ENCODE peak calls at places on chromosome 15, in ten cellular contexts. X is sigmoid colon; I is ovary; L is left ventricle myocardium inferior; R is uterus; H is thoracic aorta; D is DND-41; Z is left lung; B is mesendoderm; Y is CD8-positive, alpha-beta T cell. P is an unnamed sample. For H3K36me3, the result is how much of the 10 kb centered on the place peaks cover.

GRCh38 chr15:52162260-52162659 is 28.9 kb downstream of the GNB5 start:
- DNase-seq in X (no peak), I (no peak), L (no peak), R (no peak), H (no peak), D (no peak), Z (no peak), B (no peak), Y (no peak), P (no peak)

GRCh38 chr15:96768435-96768789 is 437.9 kb downstream of the NR2F2 start:
- DNase-seq in X (no peak), I (no peak), L (no peak), R (no peak), H (no peak), D (no peak), Z (no peak), B (no peak), Y (no peak), P (no peak)

GRCh38 chr15:63461230-63461629 is 43.2 kb upstream of the USP3 start:
- DNase-seq in X (no peak), I (no peak), L (no peak), R (no peak), H (no peak), D (no peak), Z (no peak), B (peak), Y (no peak), P (no peak)

GRCh38 chr15:62770752-62771151 is 271.8 kb upstream of the TPM1 start:
- DNase-seq in X (no peak), I (no peak), L (no peak), R (no peak), H (no peak), D (no peak), Z (no peak), B (no peak), Y (no peak), P (no peak)

GRCh38 chr15:95323798-95324197 is 1006.7 kb upstream of the NR2F2 start:
- DNase-seq in X (no peak), I (peak), L (no peak), R (no peak), H (no peak), D (no peak), Z (no peak), B (no peak), Y (no peak), P (no peak)

GRCh38 chr15:98684441-98684840 is 36.1 kb downstream of the IGF1R start:
- DNase-seq in X (no peak), I (no peak), L (no peak), R (no peak), H (no peak), D (no peak), Z (no peak), B (no peak), Y (no peak), P (no peak)

GRCh38 chr15:77999486-77999885 is 78.0 kb downstream of the TBC1D2B start:
- DNase-seq in X (peak), I (no peak), L (no peak), R (no peak), H (no peak), D (no peak), Z (peak), B (no peak), Y (no peak), P (no peak)

GRCh38 chr15:51375966-51376640 is 34.6 kb downstream of the GLDN start:
- DNase-seq in X (no peak), I (no peak), L (no peak), R (no peak), H (no peak), D (no peak), Z (no peak), B (no peak), Y (no peak), P (no peak)

GRCh38 chr15:31312220-31312619 is 14.4 kb upstream of the KLF13 start:
- DNase-seq in X (no peak), I (no peak), L (no peak), R (no peak), H (no peak), D (no peak), Z (no peak), B (no peak), Y (no peak), P (no peak)

GRCh38 chr15:84840741-84841429 is 23.7 kb downstream of the ALPK3 start:
- DNase-seq in X (peak), I (no peak), L (peak), R (peak), H (peak), D (no peak), Z (peak), B (no peak), Y (no peak), P (no peak)

GRCh38 chr15:67805008-67805681 is 20.2 kb upstream of the SKOR1 start:
- DNase-seq in X (no peak), I (no peak), L (no peak), R (no peak), H (no peak), D (no peak), Z (no peak), B (no peak), Y (no peak), P (no peak)

GRCh38 chr15:70112018-70112395 is 14.3 kb upstream of the TLE3 start:
- DNase-seq in X (no peak), I (no peak), L (no peak), R (no peak), H (no peak), D (no peak), Z (no peak), B (no peak), Y (no peak), P (no peak)

GRCh38 chr15:27752682-27753081 is 346.4 kb downstream of the OCA2 start:
- DNase-seq in X (no peak), I (no peak), L (no peak), R (no peak), H (no peak), D (no peak), Z (no peak), B (no peak), Y (no peak), P (no peak)

GRCh38 chr15:77025066-77025435 is 30.1 kb downstream of the PSTPIP1 start:
- DNase-seq in X (peak), I (no peak), L (no peak), R (peak), H (no peak), D (no peak), Z (no peak), B (no peak), Y (no peak), P (no peak)

GRCh38 chr15:75649848-75650247 is 2.1 kb downstream of the SNX33 start:
- DNase-seq in X (peak), I (no peak), L (no peak), R (no peak), H (no peak), D (no peak), Z (no peak), B (no peak), Y (no peak), P (no peak)

GRCh38 chr15:67241132-67241855 is 13.2 kb downstream of the AAGAB start:
- DNase-seq in X (no peak), I (no peak), L (no peak), R (no peak), H (no peak), D (no peak), Z (no peak), B (peak), Y (no peak), P (peak)

GRCh38 chr15:51625236-51625635 is 2.7 kb upstream of the DMXL2 start:
- DNase-seq in X (no peak), I (no peak), L (no peak), R (no peak), H (no peak), D (no peak), Z (no peak), B (no peak), Y (no peak), P (no peak)

GRCh38 chr15:78061963-78062427 is 15.5 kb downstream of the TBC1D2B start:
- DNase-seq in X (no peak), I (no peak), L (no peak), R (no peak), H (no peak), D (peak), Z (peak), B (peak), Y (peak), P (peak)

GRCh38 chr15:29089731-29090616 is 179.6 kb downstream of the NSMCE3 start:
- DNase-seq in X (peak), I (no peak), L (no peak), R (no peak), H (no peak), D (no peak), Z (no peak), B (peak), Y (no peak), P (no peak)

GRCh38 chr15:81281176-81281735 is 42.7 kb downstream of the STARD5 start:
- DNase-seq in X (no peak), I (no peak), L (no peak), R (no peak), H (no peak), D (no peak), Z (no peak), B (no peak), Y (no peak), P (no peak)

GRCh38 chr15:68553994-68554715 is 24.6 kb upstream of the CORO2B start:
- DNase-seq in X (no peak), I (peak), L (no peak), R (peak), H (no peak), D (peak), Z (peak), B (peak), Y (peak), P (peak)

GRCh38 chr15:77886805-77887448 is 190.6 kb downstream of the TBC1D2B start:
- DNase-seq in X (no peak), I (no peak), L (no peak), R (no peak), H (no peak), D (no peak), Z (no peak), B (no peak), Y (no peak), P (no peak)

GRCh38 chr15:33098082-33099058 is 96.1 kb downstream of the FMN1 start:
- DNase-seq in X (no peak), I (no peak), L (no peak), R (no peak), H (no peak), D (no peak), Z (no peak), B (peak), Y (no peak), P (no peak)

GRCh38 chr15:69314736-69315135 is 16.0 kb downstream of the PAQR5 start:
- DNase-seq in X (no peak), I (no peak), L (no peak), R (no peak), H (no peak), D (no peak), Z (no peak), B (no peak), Y (no peak), P (no peak)

GRCh38 chr15:64131547-64131946 is 20.0 kb upstream of the SNX22 start:
- DNase-seq in X (no peak), I (no peak), L (no peak), R (no peak), H (no peak), D (no peak), Z (no peak), B (no peak), Y (no peak), P (no peak)

GRCh38 chr15:92068121-92068520 is 214.6 kb downstream of the SLCO3A1 start:
- DNase-seq in X (no peak), I (no peak), L (no peak), R (no peak), H (no peak), D (no peak), Z (no peak), B (no peak), Y (no peak), P (no peak)
- H3K36me3 ChIP-seq in X (under half), I (under half), L (under half), R (under half), H (under half), D (under half), Z (under half), B (under half), Y (under half), P (under half)

DNA sequence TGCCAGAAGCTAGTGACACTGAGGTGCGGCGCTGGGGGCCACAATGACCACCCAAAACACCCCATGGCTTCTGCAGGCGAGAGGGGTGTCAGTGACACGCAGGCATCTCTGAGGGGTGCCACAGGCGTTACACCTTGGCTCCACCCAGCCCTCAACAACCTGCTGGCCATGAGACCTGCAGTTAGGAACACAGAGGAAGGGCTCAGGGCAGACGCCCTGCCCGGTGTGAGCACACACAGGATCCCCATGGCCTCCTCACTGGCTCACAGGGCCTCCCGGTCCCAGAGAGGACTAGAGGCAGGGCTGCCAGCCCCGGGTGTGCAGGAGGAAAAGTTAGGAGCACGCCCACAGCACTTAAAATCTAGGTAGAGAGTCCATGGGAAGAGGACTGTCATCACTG is 35.1 kb downstream of the CYFIP1 start:
- DNase-seq in X (peak), I (no peak), L (no peak), R (no peak), H (no peak), D (no peak), Z (no peak), B (no peak), Y (no peak), P (no peak)
- H3K36me3 ChIP-seq in X (under half), I (under half), L (half or more), R (under half), H (under half), D (under half), Z (half or more), B (under half), Y (under half), P (under half)

GRCh38 chr15:39963806-39964205 is 29.9 kb downstream of the EIF2AK4 start:
- DNase-seq in X (no peak), I (no peak), L (no peak), R (no peak), H (no peak), D (no peak), Z (no peak), B (no peak), Y (no peak), P (no peak)
- H3K36me3 ChIP-seq in X (half or more), I (under half), L (half or more), R (under half), H (under half), D (half or more), Z (half or more), B (under half), Y (under half), P (under half)

GRCh38 chr15:83144771-83145170 is 37.3 kb downstream of the TM6SF1 start:
- DNase-seq in X (no peak), I (no peak), L (no peak), R (no peak), H (no peak), D (no peak), Z (no peak), B (peak), Y (no peak), P (no peak)
- H3K36me3 ChIP-seq in X (half or more), I (under half), L (half or more), R (under half), H (under half), D (under half), Z (under half), B (under half), Y (under half), P (under half)

GRCh38 chr15:88479169-88479568 is 11.7 kb downstream of the MRPS11 start:
- DNase-seq in X (no peak), I (no peak), L (no peak), R (no peak), H (no peak), D (no peak), Z (no peak), B (no peak), Y (no peak), P (no peak)

GRCh38 chr15:88476635-88477038 is 9.1 kb downstream of the MRPS11 start:
- DNase-seq in X (no peak), I (peak), L (no peak), R (peak), H (no peak), D (peak), Z (no peak), B (peak), Y (no peak), P (peak)

GRCh38 chr15:88477885-88478284 is 10.4 kb downstream of the MRPS11 start:
- DNase-seq in X (no peak), I (no peak), L (no peak), R (no peak), H (no peak), D (no peak), Z (no peak), B (no peak), Y (no peak), P (no peak)

GRCh38 chr15:88480981-88481380 is 13.5 kb downstream of the MRPS11 start:
- DNase-seq in X (no peak), I (no peak), L (no peak), R (no peak), H (no peak), D (no peak), Z (no peak), B (no peak), Y (no peak), P (no peak)

DNA sequence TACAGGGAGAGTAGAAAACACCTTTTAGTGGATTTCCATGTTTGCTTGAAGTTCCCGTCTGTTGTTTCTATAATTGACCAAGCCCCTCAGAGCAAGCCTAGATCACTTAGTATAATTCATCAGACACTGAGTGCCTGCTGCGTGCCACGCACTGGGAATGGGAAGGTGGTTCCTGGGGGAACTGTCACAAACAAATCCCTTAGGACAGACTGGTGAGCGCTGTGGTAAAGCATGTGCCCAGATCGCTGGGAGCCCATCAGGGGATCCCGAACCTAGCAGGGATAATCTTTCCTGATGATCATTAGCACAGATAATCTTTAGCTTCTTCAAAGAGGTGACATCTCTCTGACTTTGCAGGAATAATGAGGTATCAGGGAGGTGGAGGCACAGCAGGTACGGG is 9.6 kb downstream of the MRPS11 start:
- DNase-seq in X (no peak), I (no peak), L (no peak), R (no peak), H (no peak), D (no peak), Z (no peak), B (peak), Y (no peak), P (no peak)
- H3K36me3 ChIP-seq in X (half or more), I (under half), L (half or more), R (under half), H (under half), D (half or more), Z (half or more), B (under half), Y (under half), P (under half)

DNA sequence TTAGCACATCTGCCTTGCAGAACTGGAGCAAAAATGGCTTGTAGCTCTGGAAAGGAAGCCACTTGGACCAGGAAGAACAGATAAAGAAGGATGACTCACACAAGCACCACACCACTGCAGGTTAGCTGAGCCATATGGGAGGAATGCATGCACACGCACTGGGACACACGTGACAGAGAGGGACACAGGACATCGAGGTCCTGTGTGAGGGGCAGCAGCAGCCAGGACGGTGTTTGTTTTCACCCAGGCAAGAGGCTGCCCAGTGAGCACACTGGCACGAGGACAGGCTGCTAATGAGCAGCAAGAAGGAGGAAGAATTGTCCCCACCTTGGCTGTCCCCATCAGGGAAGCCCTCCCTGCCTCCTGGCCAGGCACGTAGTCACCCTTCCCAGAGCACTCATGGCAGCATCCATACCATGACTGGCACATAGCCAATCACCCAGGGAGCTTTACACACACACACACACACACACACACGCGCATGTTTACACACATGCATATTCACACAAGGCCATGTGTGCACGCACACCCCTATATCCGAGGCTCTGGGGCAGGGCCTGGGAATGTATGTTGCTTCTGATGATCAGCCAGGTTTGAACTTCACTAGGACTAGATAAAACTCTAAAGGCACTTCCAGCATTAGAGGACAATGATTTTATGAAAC is 24.0 kb upstream of the SPTBN5 start:
- DNase-seq in X (no peak), I (no peak), L (peak), R (no peak), H (no peak), D (no peak), Z (no peak), B (no peak), Y (no peak), P (no peak)
- H3K36me3 ChIP-seq in X (under half), I (under half), L (under half), R (under half), H (under half), D (under half), Z (under half), B (under half), Y (under half), P (under half)

GRCh38 chr15:93897377-93897776 is 334.0 kb upstream of the MCTP2 start:
- DNase-seq in X (no peak), I (no peak), L (no peak), R (no peak), H (no peak), D (peak), Z (no peak), B (no peak), Y (no peak), P (no peak)

GRCh38 chr15:93899817-93900216 is 331.5 kb upstream of the MCTP2 start:
- DNase-seq in X (no peak), I (no peak), L (no peak), R (no peak), H (no peak), D (no peak), Z (no peak), B (no peak), Y (no peak), P (no peak)

GRCh38 chr15:93895976-93896770 is 335.2 kb upstream of the MCTP2 start:
- DNase-seq in X (no peak), I (no peak), L (no peak), R (no peak), H (no peak), D (no peak), Z (no peak), B (no peak), Y (no peak), P (no peak)

GRCh38 chr15:93894438-93894837 is 336.9 kb upstream of the MCTP2 start:
- DNase-seq in X (no peak), I (no peak), L (no peak), R (no peak), H (no peak), D (no peak), Z (no peak), B (no peak), Y (no peak), P (no peak)
- H3K36me3 ChIP-seq in X (under half), I (under half), L (under half), R (under half), H (under half), D (under half), Z (under half), B (under half), Y (under half), P (under half)

GRCh38 chr15:65731926-65732325 is 60.2 kb downstream of the DENND4A start:
- DNase-seq in X (no peak), I (no peak), L (no peak), R (no peak), H (no peak), D (no peak), Z (no peak), B (no peak), Y (no peak), P (no peak)
- H3K36me3 ChIP-seq in X (half or more), I (under half), L (half or more), R (under half), H (under half), D (under half), Z (half or more), B (under half), Y (under half), P (under half)

P was measured in CD4-positive, alpha-beta memory T cell.